ENCODE peak calls at places on chromosomes 2 and 18, in eight cellular contexts. S, M, Q, R, X, H, W and T are unnamed samples.

GRCh38 chr2:72892506-72893173 is 5.4 kb downstream of the SPR start:
- DNase-seq in W (no peak), S (peak), R (peak), Q (peak), X (peak), M (no peak), H (peak), T (peak)

GRCh38 chr2:29075894-29076700 is 1.8 kb upstream of the PCARE start:
- DNase-seq in R (no peak), X (no peak), Q (no peak), S (no peak), M (no peak), W (no peak), H (no peak), T (no peak)

GRCh38 chr18:63953811-63954210 is 4.7 kb downstream of the HMSD start:
- DNase-seq in Q (no peak), X (no peak), S (no peak), W (no peak), M (no peak), R (no peak), H (no peak), T (no peak)

GRCh38 chr18:79935499-79935898 is 16.0 kb downstream of the SLC66A2 start:
- DNase-seq in W (no peak), X (no peak), R (no peak), S (no peak), M (no peak), Q (peak), H (no peak), T (no peak)

GRCh38 chr18:63603772-63604171 is 16.6 kb downstream of the SERPINB13 start:
- DNase-seq in X (peak), W (no peak), M (no peak), R (no peak), Q (no peak), H (no peak), S (no peak), T (no peak)

GRCh38 chr2:74037379-74037860 is 52.7 kb downstream of the TET3 start:
- DNase-seq in Q (no peak), H (no peak), R (no peak), W (no peak), X (no peak), S (no peak), M (peak), T (no peak)

GRCh38 chr2:112181571-112182290 is 43.5 kb downstream of the FBLN7 start:
- DNase-seq in W (no peak), Q (no peak), R (peak), X (no peak), H (peak), M (no peak), S (no peak), T (no peak)

GRCh38 chr2:187553908-187554703 is at the start of gene TFPI:
- DNase-seq in R (no peak), Q (no peak), H (no peak), X (peak), W (no peak), S (no peak), M (peak), T (peak)

GRCh38 chr2:37919631-37920032 is 5.5 kb upstream of the RMDN2 start:
- DNase-seq in R (no peak), H (no peak), Q (no peak), S (no peak), X (no peak), W (no peak), M (no peak), T (no peak)

GRCh38 chr2:120246546-120247300 is 5.9 kb upstream of the RALB start:
- DNase-seq in W (no peak), X (no peak), M (no peak), S (no peak), H (no peak), Q (peak), R (peak), T (no peak)

GRCh38 chr2:241808051-241808450 is 942 bp upstream of the NEU4 start:
- DNase-seq in M (no peak), S (no peak), W (no peak), R (no peak), X (no peak), Q (no peak), H (no peak), T (no peak)

GRCh38 chr18:2997429-2997828 is 15.5 kb downstream of the LPIN2 start:
- DNase-seq in R (no peak), Q (no peak), M (no peak), W (no peak), H (no peak), S (no peak), X (no peak), T (no peak)

GRCh38 chr18:79988079-79988924 is at the start of gene TXNL4A:
- DNase-seq in Q (peak), X (peak), S (peak), H (peak), W (peak), M (peak), R (peak), T (peak)

GRCh38 chr18:59272971-59273935 is at the start of gene RAX:
- DNase-seq in X (no peak), R (no peak), Q (no peak), W (peak), S (peak), M (no peak), H (peak), T (no peak)